ENCODE peak calls at places on chromosome 13, in five cellular contexts. Z is ovary, S is foreskin keratinocyte, J is AG09309, M is endothelial cell. Q is an unnamed sample.

GRCh38 chr13:110359840-110360301 is 52.8 kb downstream of the COL4A2 start:
- DNase-seq in Z (no peak), S (no peak), J (no peak), M (no peak), Q (no peak)

GRCh38 chr13:100347941-100348340 is 240.6 kb downstream of the GGACT start:
- DNase-seq in Z (no peak), S (peak; percentile 23), J (no peak), M (no peak), Q (no peak)

GRCh38 chr13:28429685-28430290 is 65.1 kb downstream of the FLT1 start:
- DNase-seq in Z (no peak), S (no peak), J (no peak), M (no peak), Q (no peak)

GRCh38 chr13:77398825-77399620 is 72.1 kb upstream of the MYCBP2 start:
- DNase-seq in Z (no peak), S (no peak), J (no peak), M (no peak), Q (no peak)

GRCh38 chr13:89550842-89551422 is 1796.6 kb upstream of the MIR17HG start:
- DNase-seq in Z (no peak), S (peak; percentile 99), J (no peak), M (no peak), Q (no peak)

GRCh38 chr13:66265446-66265845 is 964.7 kb downstream of the PCDH9 start:
- DNase-seq in Z (no peak), S (no peak), J (no peak), M (no peak), Q (no peak)

GRCh38 chr13:110506859-110507566 is 54.5 kb downstream of the RAB20 start:
- DNase-seq in Z (peak; percentile 79), S (no peak), J (no peak), M (no peak), Q (peak; percentile 54)

GRCh38 chr13:114313061-114313860 is 1.0 kb upstream of the CHAMP1 start:
- DNase-seq in Z (peak; percentile 36), S (no peak), J (no peak), M (no peak), Q (no peak)

GRCh38 chr13:99486996-99487395 is 14.3 kb upstream of the TM9SF2 start:
- DNase-seq in Z (no peak), S (no peak), J (no peak), M (no peak), Q (no peak)

GRCh38 chr13:26484196-26484595 is 73.3 kb upstream of the WASF3 start:
- DNase-seq in Z (no peak), S (no peak), J (no peak), M (no peak), Q (no peak)

GRCh38 chr13:59447846-59448620 is 715.7 kb downstream of the DIAPH3 start:
- DNase-seq in Z (no peak), S (peak; percentile 23), J (no peak), M (no peak), Q (no peak)

GRCh38 chr13:113448885-113449692 is 4.2 kb downstream of the ADPRHL1 start:
- DNase-seq in Z (peak; percentile 82), S (peak; percentile 90), J (no peak), M (no peak), Q (peak; percentile 69)

GRCh38 chr13:113493315-113493951 is 2.9 kb upstream of the DCUN1D2 start:
- DNase-seq in Z (no peak), S (peak; percentile 84), J (peak; percentile 87), M (no peak), Q (no peak)

GRCh38 chr13:98910501-98910951 is 67.3 kb downstream of the DOCK9 start:
- DNase-seq in Z (no peak), S (peak; percentile 82), J (peak; percentile 35), M (peak; percentile 34), Q (peak; percentile 1)

GRCh38 chr13:97727991-97728390 is 225.5 kb upstream of the IPO5 start:
- DNase-seq in Z (no peak), S (no peak), J (no peak), M (no peak), Q (no peak)

GRCh38 chr13:62094937-62095336 is 679.3 kb upstream of the PCDH20 start:
- DNase-seq in Z (no peak), S (no peak), J (no peak), M (no peak), Q (no peak)

GRCh38 chr13:112065867-112066623 is 904 bp upstream of the SOX1 start:
- DNase-seq in Z (no peak), S (no peak), J (no peak), M (no peak), Q (no peak)

GRCh38 chr13:51844862-51845573 is at the start of gene TMEM272:
- DNase-seq in Z (peak; percentile 68), S (no peak), J (no peak), M (peak; percentile 85), Q (peak; percentile 74)
- TF ChIP-seq CTCF in Z (peak; percentile 48), S (peak; percentile 77), J (peak; percentile 89), M (peak; percentile 83), Q (peak; percentile 70)

DNA sequence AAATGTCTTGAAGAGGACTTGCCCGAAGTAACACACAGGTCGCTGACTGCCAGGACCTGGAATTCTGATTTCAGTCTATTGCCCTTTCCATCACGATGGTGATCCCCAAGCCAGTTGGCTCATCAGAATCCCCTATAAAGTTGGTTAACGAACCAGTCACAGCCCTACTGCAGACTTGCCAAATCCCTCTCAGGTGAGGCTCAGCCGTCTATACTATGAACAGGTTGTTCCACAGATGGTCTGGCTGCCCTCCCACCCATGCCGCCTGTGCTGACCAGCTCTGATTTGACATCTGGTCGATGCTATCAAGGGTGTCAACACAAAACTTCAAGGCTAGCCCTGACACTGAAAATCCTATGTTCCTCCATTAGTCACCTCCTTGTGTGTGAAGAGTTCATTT is 90.0 kb downstream of the RNASEH2B start:
- DNase-seq in Z (no peak), S (no peak), J (no peak), M (no peak), Q (no peak)
- TF ChIP-seq CTCF in Z (no peak), S (no peak), J (no peak), M (no peak), Q (no peak)

GRCh38 chr13:24624801-24625231 is 55.4 kb upstream of the ATP12A start:
- DNase-seq in Z (peak; percentile 28), S (no peak), J (no peak), M (no peak), Q (no peak)

GRCh38 chr13:24625870-24626419 is 54.3 kb upstream of the ATP12A start:
- DNase-seq in Z (no peak), S (no peak), J (no peak), M (no peak), Q (no peak)

GRCh38 chr13:24626449-24626848 is 53.8 kb upstream of the ATP12A start:
- DNase-seq in Z (no peak), S (no peak), J (no peak), M (no peak), Q (no peak)

GRCh38 chr13:24624363-24624762 is 55.8 kb upstream of the ATP12A start:
- DNase-seq in Z (no peak), S (no peak), J (no peak), M (no peak), Q (no peak)

DNA sequence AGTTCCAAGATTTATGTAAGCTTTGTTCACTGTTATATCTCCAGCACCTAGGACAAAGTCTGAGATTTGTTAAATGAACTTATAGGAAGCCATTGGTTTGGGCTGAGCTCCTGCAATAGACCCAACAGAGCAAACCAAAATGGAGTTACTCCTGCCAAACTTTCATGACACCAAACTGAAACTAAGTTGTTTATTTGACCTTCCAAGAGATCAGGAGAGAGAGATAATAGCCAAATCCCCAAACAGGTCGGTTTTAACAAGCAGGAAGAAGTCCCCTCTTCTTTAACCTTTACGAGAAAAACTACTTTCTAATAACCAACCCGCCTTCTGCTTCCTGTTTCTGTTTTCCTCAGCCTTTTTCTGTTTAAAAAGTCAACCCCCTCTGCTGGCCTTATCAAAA is 54.9 kb upstream of the ATP12A start:
- DNase-seq in Z (no peak), S (no peak), J (no peak), M (no peak), Q (no peak)
- TF ChIP-seq CTCF in Z (no peak), S (no peak), J (no peak), M (no peak), Q (no peak)

DNA sequence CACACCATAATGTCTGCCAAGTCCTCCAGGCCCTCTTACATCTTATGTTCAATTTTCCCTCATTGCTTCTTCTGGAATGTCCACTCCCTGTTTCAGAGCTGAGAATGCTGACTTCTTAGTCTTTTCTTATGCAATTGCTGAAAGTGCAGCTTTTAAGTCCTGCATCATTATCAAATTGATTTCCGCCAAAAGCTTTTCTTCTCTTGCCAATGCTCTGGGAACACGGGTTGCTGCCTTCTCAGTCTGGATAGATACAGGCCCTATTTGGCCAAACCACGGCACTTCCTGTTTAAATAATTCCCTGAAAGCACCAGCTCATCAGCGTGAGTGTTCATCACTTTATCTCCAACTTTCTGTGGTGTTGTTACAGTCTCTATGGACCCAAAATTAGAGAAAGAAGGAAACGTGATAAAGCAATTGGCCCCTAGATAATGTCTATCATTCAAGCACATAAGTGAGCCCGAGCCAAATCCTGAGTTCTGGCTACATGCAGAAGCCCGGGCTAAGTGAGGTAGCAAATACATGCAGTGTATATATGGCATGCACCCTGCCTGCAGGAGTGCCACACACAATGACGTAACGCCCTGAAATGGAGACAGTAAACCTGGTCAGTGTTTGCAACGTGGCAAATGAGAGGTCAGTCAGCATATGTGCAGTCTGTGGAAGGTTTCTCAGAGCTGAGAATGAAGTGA is 85.8 kb downstream of the CYSLTR2 start:
- DNase-seq in Z (peak; percentile 38), S (no peak), J (no peak), M (no peak), Q (no peak)
- TF ChIP-seq CTCF in Z (no peak), S (no peak), J (no peak), M (no peak), Q (no peak)

GRCh38 chr13:21020581-21020980 is 40.8 kb downstream of the LATS2 start:
- DNase-seq in Z (no peak), S (no peak), J (no peak), M (no peak), Q (no peak)

GRCh38 chr13:21022056-21022693 is 39.2 kb downstream of the LATS2 start:
- DNase-seq in Z (no peak), S (no peak), J (no peak), M (no peak), Q (no peak)

GRCh38 chr13:21025539-21025938 is 35.8 kb downstream of the LATS2 start:
- DNase-seq in Z (no peak), S (no peak), J (no peak), M (no peak), Q (no peak)

GRCh38 chr13:21020176-21020575 is 41.2 kb downstream of the LATS2 start:
- DNase-seq in Z (no peak), S (no peak), J (no peak), M (no peak), Q (no peak)

DNA sequence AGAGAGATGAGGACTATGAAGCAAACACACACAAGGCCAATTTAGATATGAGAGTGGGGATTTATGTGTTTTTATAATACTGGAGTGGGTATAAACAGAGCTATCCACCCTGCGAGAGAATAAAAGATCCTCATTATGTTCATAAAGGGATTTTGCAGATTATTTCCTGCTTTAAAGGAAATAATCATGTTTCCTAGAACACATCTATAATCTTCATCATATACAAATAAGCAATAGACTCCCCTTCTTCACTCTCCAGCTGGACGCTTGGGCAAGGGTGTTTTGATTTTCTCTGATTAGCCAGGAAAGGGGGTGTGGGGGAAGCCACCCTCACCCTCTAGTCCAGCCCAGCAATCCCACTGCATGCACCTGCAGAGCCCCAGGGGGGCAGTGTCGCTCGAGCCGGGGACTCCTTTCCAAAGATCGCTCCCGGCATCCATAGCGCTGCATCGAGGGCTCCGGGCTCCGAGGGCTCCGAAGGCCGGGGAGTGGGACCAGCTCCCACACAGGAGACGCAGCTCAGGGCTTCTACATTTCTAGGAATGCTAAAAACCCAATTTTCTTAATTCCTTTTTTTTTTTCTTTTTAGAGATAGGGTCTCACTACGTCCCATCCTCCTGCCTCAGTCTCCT is 38.6 kb downstream of the LATS2 start:
- DNase-seq in Z (no peak), S (no peak), J (no peak), M (no peak), Q (no peak)
- TF ChIP-seq CTCF in Z (no peak), S (no peak), J (no peak), M (no peak), Q (no peak)

Q was measured in Calu3.